ENCODE peak calls at places on chromosomes 12 and 14, in ten cellular contexts. J is ovary, M is RWPE2, Y is cardiac muscle cell, G is foreskin fibroblast, B is body of pancreas, V is epithelial cell of esophagus, S is suprapubic skin, N is upper lobe of right lung, D is choroid plexus epithelial cell. Q is an unnamed sample.

GRCh38 chr12:27012239-27012981 is 1.8 kb downstream of the TM7SF3 start:
- DNase-seq in J (no peak), M (no peak), Y (no peak), G (no peak), B (peak; percentile 64), V (no peak), S (no peak), N (peak; percentile 63), D (no peak), Q (no peak)

GRCh38 chr14:51929156-51929555 is 60.2 kb upstream of the RTRAF start:
- DNase-seq in J (no peak), M (no peak), Y (no peak), G (no peak), B (no peak), V (no peak), S (no peak), N (no peak), D (peak; percentile 75), Q (peak; percentile 81)

GRCh38 chr12:72679147-72679757 is 407.1 kb downstream of the TRHDE start:
- DNase-seq in J (no peak), M (no peak), Y (peak; percentile 48), G (no peak), B (no peak), V (no peak), S (no peak), N (no peak), D (no peak), Q (no peak)

GRCh38 chr12:74415633-74416032 is 122.0 kb upstream of the ATXN7L3B start:
- DNase-seq in J (no peak), M (no peak), Y (peak; percentile 42), G (peak; percentile 0), B (no peak), V (peak; percentile 52), S (no peak), N (no peak), D (peak; percentile 54), Q (no peak)

GRCh38 chr12:23473071-23473470 is 476.4 kb downstream of the SOX5 start:
- DNase-seq in J (no peak), M (no peak), Y (no peak), G (no peak), B (no peak), V (no peak), S (no peak), N (no peak), D (no peak), Q (no peak)

GRCh38 chr12:1665366-1665765 is 25.5 kb upstream of the ADIPOR2 start:
- DNase-seq in J (no peak), M (no peak), Y (no peak), G (no peak), B (no peak), V (no peak), S (no peak), N (no peak), D (no peak), Q (no peak)

GRCh38 chr12:66288121-66288520 is 14.2 kb upstream of the HELB start:
- DNase-seq in J (no peak), M (no peak), Y (no peak), G (no peak), B (no peak), V (no peak), S (no peak), N (no peak), D (no peak), Q (no peak)

GRCh38 chr14:21019377-21019776 is 5.5 kb downstream of the NDRG2 start:
- DNase-seq in J (no peak), M (no peak), Y (no peak), G (no peak), B (no peak), V (no peak), S (peak; percentile 40), N (no peak), D (no peak), Q (no peak)

GRCh38 chr12:120175537-120175936 is 19.0 kb downstream of the GCN1 start:
- DNase-seq in J (no peak), M (no peak), Y (no peak), G (no peak), B (no peak), V (no peak), S (no peak), N (no peak), D (no peak), Q (no peak)

GRCh38 chr14:23094666-23095195 is at the start of gene ACIN1:
- DNase-seq in J (peak; percentile 78), M (peak; percentile 90), Y (peak; percentile 89), G (peak; percentile 81), B (no peak), V (peak; percentile 79), S (peak; percentile 88), N (peak; percentile 99), D (peak; percentile 93), Q (peak; percentile 92)

GRCh38 chr14:34971381-34971780 is 11.4 kb upstream of the SRP54 start:
- DNase-seq in J (no peak), M (no peak), Y (no peak), G (peak; percentile 47), B (no peak), V (peak; percentile 35), S (no peak), N (no peak), D (no peak), Q (no peak)

GRCh38 chr12:128755565-128755964 is 68.2 kb downstream of the SLC15A4 start:
- DNase-seq in J (no peak), M (no peak), Y (no peak), G (no peak), B (no peak), V (peak; percentile 26), S (no peak), N (no peak), D (no peak), Q (no peak)

GRCh38 chr12:21696603-21697002 is 39.0 kb upstream of the LDHB start:
- DNase-seq in J (no peak), M (no peak), Y (no peak), G (no peak), B (no peak), V (no peak), S (no peak), N (no peak), D (peak; percentile 18), Q (no peak)

GRCh38 chr14:51082394-51082793 is 12.5 kb downstream of the TRIM9 start:
- DNase-seq in J (no peak), M (no peak), Y (no peak), G (no peak), B (no peak), V (no peak), S (no peak), N (no peak), D (no peak), Q (no peak)

DNA sequence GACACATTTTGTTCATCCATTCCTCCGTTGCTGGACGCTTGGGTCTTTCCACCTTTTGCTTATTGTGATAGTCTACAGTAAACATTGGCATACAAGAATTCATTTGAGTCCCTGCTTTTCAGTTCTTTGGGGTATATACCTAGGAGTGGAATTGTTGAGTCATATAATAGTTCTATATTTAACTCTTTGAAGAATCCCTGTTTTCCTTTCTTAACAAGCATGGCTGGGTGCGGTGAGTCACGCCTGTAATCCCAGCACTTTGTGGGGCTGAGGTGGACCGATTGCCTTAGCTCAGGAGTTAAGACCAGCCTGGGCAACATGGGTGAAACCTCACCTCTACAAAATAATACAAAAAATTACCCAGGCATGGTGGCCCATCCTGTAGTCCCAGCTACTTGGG is 75.4 kb downstream of the CCDC92 start:
- DNase-seq in J (no peak), M (peak; percentile 54), Y (no peak), G (peak; percentile 60), B (no peak), V (peak; percentile 69), S (no peak), N (no peak), D (peak; percentile 31), Q (no peak)
- H3K4me3 ChIP-seq in J (no peak overlapping the region), M (no peak overlapping the region), Y (no peak overlapping the region), G (peak overlapping the region; percentile 45), B (no peak overlapping the region), V (no peak overlapping the region), S (no peak overlapping the region), N (no peak overlapping the region), D (no peak overlapping the region), Q (peak overlapping the region; percentile 58)

GRCh38 chr14:71444030-71444822 is 488.0 kb upstream of the RGS6 start:
- DNase-seq in J (no peak), M (no peak), Y (no peak), G (no peak), B (no peak), V (no peak), S (no peak), N (no peak), D (no peak), Q (peak; percentile 26)
- H3K4me3 ChIP-seq in J (no peak overlapping the region), M (no peak overlapping the region), Y (no peak overlapping the region), G (no peak overlapping the region), B (no peak overlapping the region), V (no peak overlapping the region), S (no peak overlapping the region), N (no peak overlapping the region), D (no peak overlapping the region), Q (no peak overlapping the region)

GRCh38 chr12:80776706-80777105 is 60.0 kb downstream of the MYF5 start:
- DNase-seq in J (no peak), M (no peak), Y (no peak), G (no peak), B (no peak), V (peak; percentile 54), S (no peak), N (no peak), D (no peak), Q (no peak)

GRCh38 chr12:80777587-80777986 is 60.9 kb downstream of the MYF5 start:
- DNase-seq in J (no peak), M (no peak), Y (no peak), G (no peak), B (no peak), V (no peak), S (no peak), N (no peak), D (peak; percentile 26), Q (no peak)

GRCh38 chr12:80781313-80781712 is 64.6 kb downstream of the MYF5 start:
- DNase-seq in J (no peak), M (no peak), Y (no peak), G (no peak), B (no peak), V (no peak), S (no peak), N (no peak), D (no peak), Q (no peak)

GRCh38 chr12:80780746-80781145 is 64.0 kb downstream of the MYF5 start:
- DNase-seq in J (no peak), M (no peak), Y (no peak), G (no peak), B (no peak), V (no peak), S (no peak), N (no peak), D (no peak), Q (no peak)

GRCh38 chr12:80778005-80778541 is 61.4 kb downstream of the MYF5 start:
- DNase-seq in J (peak; percentile 33), M (peak; percentile 60), Y (peak; percentile 10), G (peak; percentile 96), B (peak; percentile 70), V (peak; percentile 96), S (no peak), N (no peak), D (peak; percentile 93), Q (no peak)
- H3K4me3 ChIP-seq in J (no peak overlapping the region), M (no peak overlapping the region), Y (no peak overlapping the region), G (no peak overlapping the region), B (no peak overlapping the region), V (no peak overlapping the region), S (no peak overlapping the region), N (no peak overlapping the region), D (no peak overlapping the region), Q (no peak overlapping the region)

DNA sequence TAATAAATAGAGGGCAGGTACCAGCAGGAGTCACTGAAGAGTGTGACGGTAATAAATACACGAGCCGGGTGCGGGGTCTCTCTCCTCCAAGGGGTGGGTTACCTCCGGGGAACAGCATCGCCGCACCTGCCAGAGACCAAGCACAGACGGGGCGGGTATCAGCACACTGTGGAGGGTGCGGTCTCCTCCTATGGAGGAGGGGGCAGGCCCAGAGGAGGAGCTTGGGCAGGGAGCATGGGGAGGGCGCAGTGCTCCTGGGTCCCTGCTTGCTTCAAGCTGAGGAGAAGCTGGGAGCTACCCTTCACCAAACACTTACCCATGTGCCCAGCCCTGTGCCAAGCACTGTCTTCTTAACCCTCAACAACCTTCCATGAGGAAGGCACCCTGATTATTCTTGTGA is 12.8 kb downstream of the PGF start:
- DNase-seq in J (no peak), M (no peak), Y (no peak), G (no peak), B (no peak), V (no peak), S (no peak), N (no peak), D (no peak), Q (peak; percentile 21)
- H3K4me3 ChIP-seq in J (no peak overlapping the region), M (no peak overlapping the region), Y (no peak overlapping the region), G (no peak overlapping the region), B (no peak overlapping the region), V (no peak overlapping the region), S (no peak overlapping the region), N (no peak overlapping the region), D (no peak overlapping the region), Q (no peak overlapping the region)